ENCODE peak calls at places on chromosomes 16 and 17, in five cellular contexts. I is T-helper 2 cell, Q is EL, V is AG10803, N is left ventricle myocardium inferior. T is an unnamed sample.

GRCh38 chr17:41428591-41429326 is 4.4 kb upstream of the KRT37 start:
- DNase-seq in Q (peak), N (no peak), V (peak), I (no peak), T (no peak)

GRCh38 chr17:9079461-9080103 is 58.3 kb downstream of the NTN1 start:
- DNase-seq in V (no peak), Q (no peak), N (no peak), I (no peak), T (no peak)

GRCh38 chr16:53502331-53503269 is at the start of gene AKTIP:
- DNase-seq in Q (peak), I (no peak), V (peak), N (peak), T (peak)

GRCh38 chr16:67029249-67030096 is 524 bp downstream of the CBFB start:
- DNase-seq in Q (peak), I (peak), N (peak), V (peak), T (peak)

GRCh38 chr16:719815-720506 is 985 bp upstream of the ANTKMT start:
- DNase-seq in Q (peak), I (no peak), V (no peak), N (no peak), T (no peak)

GRCh38 chr17:9219631-9220415 is 198.5 kb downstream of the NTN1 start:
- DNase-seq in V (no peak), Q (no peak), N (no peak), I (no peak), T (no peak)

GRCh38 chr17:76270770-76271668 is 5.9 kb downstream of the UBALD2 start:
- DNase-seq in I (no peak), V (no peak), Q (no peak), N (no peak), T (no peak)

GRCh38 chr16:11618107-11618717 is 31.5 kb upstream of the LITAF start:
- DNase-seq in Q (no peak), N (no peak), I (no peak), V (no peak), T (no peak)

GRCh38 chr16:66131156-66131807 is 235.2 kb upstream of the CDH5 start:
- DNase-seq in Q (peak), I (no peak), V (peak), N (no peak), T (no peak)

GRCh38 chr17:1590031-1590746 is 27.6 kb upstream of the PITPNA start:
- DNase-seq in N (peak), I (no peak), Q (peak), V (peak), T (peak)

GRCh38 chr16:9797306-9797705 is 384.9 kb downstream of the GRIN2A start:
- DNase-seq in N (peak), Q (peak), I (no peak), V (peak), T (peak)

GRCh38 chr17:19002805-19003542 is 1.6 kb downstream of the FAM83G start:
- DNase-seq in N (no peak), Q (peak), V (peak), I (no peak), T (no peak)

GRCh38 chr17:81910840-81911276 is 341 bp downstream of the PCYT2 start:
- DNase-seq in V (no peak), I (no peak), N (no peak), Q (no peak), T (no peak)

GRCh38 chr16:21634216-21634615 is 18.2 kb downstream of the IGSF6 start:
- DNase-seq in V (no peak), Q (no peak), I (no peak), N (no peak), T (no peak)

GRCh38 chr16:31505483-31505882 is 2.7 kb downstream of the RUSF1 start:
- DNase-seq in Q (no peak), V (no peak), N (no peak), I (no peak), T (no peak)

GRCh38 chr17:2624292-2624731 is 30.9 kb downstream of the PAFAH1B1 start:
- DNase-seq in V (no peak), Q (no peak), N (no peak), I (no peak), T (no peak)

GRCh38 chr17:78374631-78375274 is 3.7 kb upstream of the PGS1 start:
- DNase-seq in I (no peak), V (peak), Q (peak), N (no peak), T (no peak)

GRCh38 chr17:49552070-49552751 is 23.5 kb upstream of the NXPH3 start:
- DNase-seq in V (no peak), N (no peak), I (no peak), Q (peak), T (no peak)

GRCh38 chr17:74280093-74280513 is 6.1 kb downstream of the DNAI2 start:
- DNase-seq in V (no peak), N (peak), Q (no peak), I (peak), T (peak)

GRCh38 chr17:278055-279028 is 74.3 kb downstream of the RPH3AL start:
- DNase-seq in Q (no peak), V (no peak), N (no peak), I (no peak), T (no peak)

GRCh38 chr17:75406222-75406615 is 741 bp upstream of the GRB2 start:
- DNase-seq in I (no peak), Q (peak), N (no peak), V (peak), T (no peak)

GRCh38 chr16:57039148-57039812 is 49.9 kb downstream of the NLRC5 start:
- DNase-seq in Q (peak), I (no peak), V (peak), N (no peak), T (no peak)

GRCh38 chr17:60656499-60656898 is 21.2 kb upstream of the BCAS3 start:
- DNase-seq in V (no peak), Q (no peak), I (no peak), N (no peak), T (no peak)

GRCh38 chr17:49108318-49108717 is 24.3 kb upstream of the B4GALNT2 start:
- DNase-seq in Q (peak), V (peak), I (no peak), N (no peak), T (no peak)

GRCh38 chr17:13888043-13888442 is 181.3 kb upstream of the COX10 start:
- DNase-seq in Q (peak), V (peak), I (no peak), N (peak), T (no peak)

GRCh38 chr16:11229906-11230305 is 26.1 kb downstream of the SOCS1 start:
- DNase-seq in I (no peak), N (no peak), Q (no peak), V (no peak), T (no peak)

GRCh38 chr16:87441886-87442580 is 49.9 kb downstream of the MAP1LC3B start:
- DNase-seq in V (no peak), I (no peak), N (no peak), Q (peak), T (peak)

GRCh38 chr16:88468289-88469129 is 15.4 kb downstream of the ZFPM1 start:
- DNase-seq in I (no peak), N (no peak), V (no peak), Q (peak), T (no peak)

GRCh38 chr16:54284319-54284930 is 2.2 kb downstream of the IRX3 start:
- DNase-seq in Q (no peak), I (no peak), N (no peak), V (peak), T (no peak)

GRCh38 chr17:50603340-50603739 is 31.3 kb upstream of the ABCC3 start:
- DNase-seq in I (no peak), N (no peak), Q (no peak), V (no peak), T (no peak)

GRCh38 chr17:1554751-1555617 is 7.6 kb downstream of the PITPNA start:
- DNase-seq in I (no peak), Q (no peak), V (no peak), N (no peak), T (no peak)

T was measured in Right ventricle myocardium superior.